ENCODE peak calls at places on chromosome 6, in four cellular contexts. C, F, O and J are unnamed samples. For H3K36me3, the result is how much of the 10 kb centered on the place peaks cover.

GRCh38 chr6:149384464-149384863 is 15.6 kb upstream of the SUMO4 start:
- DNase-seq in C (no peak), F (no peak), O (no peak), J (no peak)

GRCh38 chr6:119148825-119149525 is 70.5 kb upstream of the FAM184A start:
- DNase-seq in C (no peak), F (no peak), O (no peak), J (no peak)

GRCh38 chr6:162532283-162533008 is 195.1 kb downstream of the PRKN start:
- DNase-seq in C (no peak), F (no peak), O (no peak), J (no peak)

GRCh38 chr6:125149256-125150144 is 4.1 kb upstream of the TPD52L1 start:
- DNase-seq in C (no peak), F (no peak), O (no peak), J (no peak)

GRCh38 chr6:35317483-35318199 is 20.0 kb downstream of the DEF6 start:
- DNase-seq in C (no peak), F (no peak), O (no peak), J (no peak)

GRCh38 chr6:57242505-57242904 is 20.4 kb upstream of the RAB23 start:
- DNase-seq in C (no peak), F (no peak), O (no peak), J (no peak)

GRCh38 chr6:69138893-69139494 is 503.9 kb downstream of the ADGRB3 start:
- DNase-seq in C (no peak), F (no peak), O (no peak), J (no peak)

GRCh38 chr6:101534821-101535220 is 141.3 kb downstream of the GRIK2 start:
- DNase-seq in C (no peak), F (no peak), O (no peak), J (no peak)

GRCh38 chr6:48389146-48390043 is 278.4 kb upstream of the PTCHD4 start:
- DNase-seq in C (no peak), F (no peak), O (no peak), J (no peak)

GRCh38 chr6:150567823-150568383 is 31.8 kb upstream of the PLEKHG1 start:
- DNase-seq in C (no peak), F (no peak), O (no peak), J (no peak)

GRCh38 chr6:52641826-52642225 is 29.1 kb upstream of the TMEM14A start:
- DNase-seq in C (no peak), F (no peak), O (no peak), J (no peak)

GRCh38 chr6:11271637-11272036 is 39.2 kb upstream of the NEDD9 start:
- DNase-seq in C (no peak), F (no peak), O (no peak), J (no peak)

GRCh38 chr6:25027221-25027916 is 91.6 kb upstream of the RIPOR2 start:
- DNase-seq in C (peak), F (no peak), O (peak), J (no peak)

GRCh38 chr6:152748843-152749242 is 1.8 kb upstream of the VIP start:
- DNase-seq in C (no peak), F (no peak), O (no peak), J (no peak)

GRCh38 chr6:136734977-136735376 is 57.3 kb downstream of the MAP3K5 start:
- DNase-seq in C (no peak), F (no peak), O (no peak), J (no peak)

GRCh38 chr6:106186172-106186571 is 100.0 kb downstream of the PRDM1 start:
- DNase-seq in C (no peak), F (no peak), O (no peak), J (no peak)

GRCh38 chr6:128569737-128570438 is 49.5 kb upstream of the PTPRK start:
- DNase-seq in C (no peak), F (no peak), O (no peak), J (no peak)

GRCh38 chr6:89348372-89348771 is 4.2 kb downstream of the UBE2J1 start:
- DNase-seq in C (no peak), F (no peak), O (no peak), J (no peak)

GRCh38 chr6:145137425-145137824 is 597.9 kb downstream of the EPM2A start:
- DNase-seq in C (no peak), F (no peak), O (no peak), J (no peak)

GRCh38 chr6:149140137-149140909 is 177.2 kb upstream of the TAB2 start:
- DNase-seq in C (peak), F (no peak), O (no peak), J (no peak)

GRCh38 chr6:126812651-126813050 is 305.8 kb upstream of the RSPO3 start:
- DNase-seq in C (no peak), F (no peak), O (no peak), J (no peak)

GRCh38 chr6:132812255-132812732 is 2.1 kb upstream of the RPS12 start:
- DNase-seq in C (no peak), F (no peak), O (no peak), J (no peak)

GRCh38 chr6:104829183-104829958 is 30.3 kb downstream of the HACE1 start:
- DNase-seq in C (no peak), F (no peak), O (no peak), J (no peak)

GRCh38 chr6:37983720-37984501 is 164.4 kb downstream of the ZFAND3 start:
- DNase-seq in C (no peak), F (no peak), O (no peak), J (no peak)

GRCh38 chr6:24933868-24934401 is 1.8 kb downstream of the RIPOR2 start:
- DNase-seq in C (no peak), F (no peak), O (no peak), J (no peak)

GRCh38 chr6:46113370-46113769 is 16.4 kb upstream of the ENPP4 start:
- DNase-seq in C (no peak), F (no peak), O (no peak), J (no peak)

GRCh38 chr6:163438298-163438939 is 23.9 kb downstream of the QKI start:
- DNase-seq in C (no peak), F (no peak), O (no peak), J (no peak)

GRCh38 chr6:24492475-24492874 is 2.3 kb upstream of the ALDH5A1 start:
- DNase-seq in C (no peak), F (no peak), O (no peak), J (no peak)

GRCh38 chr6:25504661-25505060 is 147.4 kb upstream of the SCGN start:
- DNase-seq in C (no peak), F (no peak), O (no peak), J (no peak)

GRCh38 chr6:4727671-4728435 is 48.4 kb upstream of the CDYL start:
- DNase-seq in C (no peak), F (no peak), O (no peak), J (no peak)

GRCh38 chr6:97812940-97813339 is 529.9 kb upstream of the MMS22L start:
- DNase-seq in C (no peak), F (no peak), O (no peak), J (no peak)

GRCh38 chr6:7441048-7441775 is 51.6 kb downstream of the RIOK1 start:
- DNase-seq in C (no peak), F (no peak), O (no peak), J (no peak)

GRCh38 chr6:119129968-119130484 is 51.6 kb upstream of the FAM184A start:
- DNase-seq in C (no peak), F (no peak), O (no peak), J (no peak)

GRCh38 chr6:7138921-7139358 is 31.2 kb downstream of the RREB1 start:
- DNase-seq in C (no peak), F (no peak), O (peak), J (no peak)

GRCh38 chr6:138885156-138885819 is 89.4 kb downstream of the ECT2L start:
- DNase-seq in C (no peak), F (no peak), O (no peak), J (no peak)

GRCh38 chr6:11975353-11975977 is 36.6 kb upstream of the HIVEP1 start:
- DNase-seq in C (peak), F (no peak), O (peak), J (no peak)

GRCh38 chr6:28772480-28773381 is 151.1 kb downstream of the TRIM27 start:
- DNase-seq in C (no peak), F (no peak), O (no peak), J (no peak)

GRCh38 chr6:52564856-52565255 is 12.0 kb downstream of the TRAM2 start:
- DNase-seq in C (no peak), F (no peak), O (no peak), J (no peak)

GRCh38 chr6:109358204-109358603 is 24.1 kb downstream of the CD164 start:
- DNase-seq in C (no peak), F (no peak), O (no peak), J (no peak)
- H3K36me3 ChIP-seq in C (under half), F (half or more), O (half or more), J (half or more)

GRCh38 chr6:156686940-156687874 is 90.0 kb upstream of the ARID1B start:
- DNase-seq in C (no peak), F (peak), O (peak), J (peak)
- TF ChIP-seq POLR2A in C (peak), F (peak), O (no peak), J (peak)

GRCh38 chr6:90547079-90547478 is 39.8 kb downstream of the MAP3K7 start:
- DNase-seq in C (no peak), F (no peak), O (no peak), J (no peak)
- H3K36me3 ChIP-seq in C (under half), F (half or more), O (half or more), J (under half)

GRCh38 chr6:142947702-142948480 is 2.9 kb upstream of the HIVEP2 start:
- DNase-seq in C (no peak), F (no peak), O (no peak), J (no peak)

GRCh38 chr6:142945071-142945445 is at the start of gene HIVEP2:
- DNase-seq in C (no peak), F (peak), O (peak), J (peak)

GRCh38 chr6:142946924-142947701 is 2.1 kb upstream of the HIVEP2 start:
- DNase-seq in C (no peak), F (peak), O (peak), J (peak)

GRCh38 chr6:142945446-142946180 is 637 bp upstream of the HIVEP2 start:
- DNase-seq in C (no peak), F (peak), O (peak), J (no peak)

DNA sequence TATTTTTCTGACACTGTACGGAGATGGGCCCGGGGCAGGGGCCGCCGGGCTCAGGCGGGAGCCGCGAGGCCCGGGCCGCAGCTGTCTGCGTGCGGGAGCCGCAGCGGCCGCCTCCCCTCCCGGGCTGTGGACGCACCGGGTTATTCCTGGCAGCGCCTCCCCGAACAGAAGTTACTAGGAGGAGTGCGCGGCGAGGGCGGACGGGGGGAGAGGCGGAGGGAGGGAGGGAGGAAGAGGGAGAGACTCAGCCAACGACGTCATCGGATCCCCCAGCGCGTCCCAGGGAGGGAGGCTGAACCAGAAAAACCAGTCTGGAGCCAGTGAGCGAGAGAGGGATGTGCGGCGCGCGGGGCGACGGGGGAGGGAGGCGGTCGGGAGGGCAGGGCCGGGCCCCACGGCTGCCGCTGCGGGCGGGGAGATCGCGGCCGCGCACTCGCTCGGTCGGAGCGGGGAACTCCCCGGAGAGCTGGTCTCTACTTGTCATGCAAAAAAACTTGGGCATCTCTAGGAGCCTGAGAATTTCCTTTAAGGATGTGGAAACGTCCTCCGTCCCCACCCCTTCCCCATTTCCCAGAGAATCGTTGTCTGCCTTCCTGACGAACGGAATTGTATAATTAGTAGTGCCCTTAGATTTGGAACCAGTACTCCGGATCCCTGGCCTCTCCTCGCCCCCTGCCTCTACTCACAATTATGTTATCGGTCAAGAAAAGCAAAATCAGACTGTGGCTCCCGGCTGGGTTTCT is 1.4 kb upstream of the HIVEP2 start:
- DNase-seq in C (no peak), F (peak), O (peak), J (peak)
- TF ChIP-seq POLR2A in C (peak), F (peak), O (no peak), J (peak)

GRCh38 chr6:2951723-2952122 is 19.6 kb downstream of the SERPINB6 start:
- DNase-seq in C (no peak), F (no peak), O (peak), J (peak)

GRCh38 chr6:2948228-2949025 is 22.9 kb downstream of the SERPINB6 start:
- DNase-seq in C (no peak), F (no peak), O (peak), J (no peak)

GRCh38 chr6:2949121-2949520 is 22.2 kb downstream of the SERPINB6 start:
- DNase-seq in C (no peak), F (no peak), O (peak), J (no peak)

GRCh38 chr6:2950713-2951112 is 20.7 kb downstream of the SERPINB6 start:
- DNase-seq in C (no peak), F (no peak), O (peak), J (no peak)

GRCh38 chr6:2949536-2950083 is 21.8 kb downstream of the SERPINB6 start:
- DNase-seq in C (no peak), F (no peak), O (peak), J (no peak)
- H3K36me3 ChIP-seq in C (under half), F (half or more), O (half or more), J (half or more)

GRCh38 chr6:134502614-134503541 is 185.0 kb upstream of the SGK1 start:
- DNase-seq in C (no peak), F (no peak), O (peak), J (no peak)
- TF ChIP-seq POLR2A in C (no peak), F (no peak), O (no peak), J (no peak)